ENCODE peak calls at places on chromosomes 7 and 10, in six cellular contexts. F is heart right ventricle; M is activated CD8-positive, alpha-beta memory T cell treated with anti-CD3 and anti-CD28 coated beads, Interleukin-2, amount 10 ng/mL, durations not matched to agents 7 days and 5 days; H is left cardiac atrium; A is coronary artery; V is activated T-cell treated with anti-CD3 and anti-CD28 coated beads, Interleukin-2, amount 50 U/mL, for 4 hours. N is an unnamed sample.
A peak's percentile ranks its signal among the peaks of the same experiment; 100 is the strongest.

GRCh38 chr10:116665541-116666125 is 44.9 kb downstream of the PNLIPRP2 start:
- DNase-seq in H (peak; percentile 39), F (no peak), V (no peak), M (no peak), A (no peak), N (no peak)

GRCh38 chr10:19043431-19043830 is 5.2 kb upstream of the MALRD1 start:
- DNase-seq in H (no peak), A (no peak), F (no peak), V (no peak), M (no peak), N (no peak)

GRCh38 chr7:46934198-46934825 is 647.6 kb downstream of the TNS3 start:
- DNase-seq in H (no peak), V (no peak), M (no peak), A (no peak), F (no peak), N (no peak)

GRCh38 chr10:124357583-124357930 is 61.2 kb downstream of the OAT start:
- DNase-seq in H (no peak), A (no peak), V (no peak), M (no peak), F (no peak), N (no peak)

GRCh38 chr7:1842321-1843221 is 172.5 kb downstream of the ELFN1 start:
- DNase-seq in H (peak; percentile 21), F (peak; percentile 23), A (peak; percentile 66), M (no peak), V (no peak), N (no peak)

GRCh38 chr7:107946451-107946850 is 55.5 kb downstream of the DLD start:
- DNase-seq in A (no peak), F (no peak), M (no peak), V (no peak), H (no peak), N (no peak)

GRCh38 chr10:119370972-119371703 is 163.8 kb downstream of the GRK5 start:
- DNase-seq in V (no peak), H (peak; percentile 83), F (peak; percentile 83), A (peak; percentile 83), M (no peak), N (no peak)

GRCh38 chr7:13639416-13639815 is 350.1 kb downstream of the ETV1 start:
- DNase-seq in F (no peak), H (peak; percentile 9), M (no peak), V (no peak), A (no peak), N (no peak)

GRCh38 chr7:41624818-41625217 is 78.1 kb downstream of the INHBA start:
- DNase-seq in A (no peak), F (no peak), V (no peak), H (no peak), M (no peak), N (no peak)

GRCh38 chr10:131142446-131143380 is 168.8 kb downstream of the TCERG1L start:
- DNase-seq in H (no peak), V (no peak), M (no peak), F (no peak), A (no peak), N (no peak)

GRCh38 chr10:90413196-90413595 is 444.6 kb downstream of the HTR7 start:
- DNase-seq in V (no peak), F (no peak), A (no peak), M (no peak), H (no peak), N (no peak)

GRCh38 chr10:74282151-74282852 is 131.3 kb downstream of the ADK start:
- DNase-seq in M (no peak), F (no peak), A (no peak), V (no peak), H (no peak), N (no peak)

GRCh38 chr7:115127399-115128021 is 205.6 kb downstream of the MDFIC start:
- DNase-seq in F (no peak), H (no peak), V (no peak), M (no peak), A (no peak), N (no peak)

GRCh38 chr10:125038637-125039036 is 96.7 kb downstream of the ZRANB1 start:
- DNase-seq in F (peak; percentile 65), V (no peak), M (no peak), H (no peak), A (peak; percentile 89), N (no peak)

GRCh38 chr7:121228779-121229178 is 100.0 kb upstream of the WNT16 start:
- DNase-seq in A (no peak), F (no peak), V (no peak), H (no peak), M (no peak), N (no peak)